ENCODE peak calls at places on chromosomes 11 and 22, in nine cellular contexts. T is adrenal gland; M is AG04450; Q is CD8-positive, alpha-beta T cell; X is psoas muscle; I is GM20000; Y is fibroblast of mammary gland; C is heart right ventricle; F is thoracic aorta. V is an unnamed sample.

GRCh38 chr11:15075162-15075526 is 1.8 kb downstream of the CALCB start:
- DNase-seq in T (no peak), M (no peak), Q (no peak), X (no peak), I (no peak), Y (no peak), C (no peak), F (no peak), V (no peak)

GRCh38 chr11:8223513-8223899 is 40.2 kb downstream of the LMO1 start:
- DNase-seq in T (no peak), M (no peak), Q (no peak), X (no peak), I (no peak), Y (peak), C (no peak), F (no peak), V (no peak)

GRCh38 chr11:122108192-122108799 is 7.7 kb downstream of the BLID start:
- DNase-seq in T (peak), M (no peak), Q (no peak), X (no peak), I (peak), Y (peak), C (no peak), F (no peak), V (peak)

GRCh38 chr11:61632096-61632495 is 48.1 kb upstream of the DAGLA start:
- DNase-seq in T (no peak), M (no peak), Q (no peak), X (no peak), I (no peak), Y (no peak), C (no peak), F (no peak), V (peak)

GRCh38 chr11:111922803-111923202 is 4.1 kb downstream of the C11orf52 start:
- DNase-seq in T (peak), M (no peak), Q (no peak), X (no peak), I (no peak), Y (peak), C (no peak), F (peak), V (no peak)

GRCh38 chr11:123164732-123165450 is 30.2 kb downstream of the CLMP start:
- DNase-seq in T (no peak), M (no peak), Q (no peak), X (no peak), I (no peak), Y (no peak), C (no peak), F (no peak), V (no peak)

GRCh38 chr22:43449205-43449830 is 37.5 kb downstream of the MPPED1 start:
- DNase-seq in T (no peak), M (no peak), Q (no peak), X (no peak), I (no peak), Y (no peak), C (no peak), F (no peak), V (no peak)

GRCh38 chr11:117443269-117444186 is 115.9 kb downstream of the CEP164 start:
- DNase-seq in T (peak), M (no peak), Q (no peak), X (no peak), I (peak), Y (peak), C (peak), F (no peak), V (peak)

GRCh38 chr11:3177931-3178330 is 12.8 kb upstream of the OSBPL5 start:
- DNase-seq in T (no peak), M (no peak), Q (no peak), X (no peak), I (no peak), Y (peak), C (no peak), F (no peak), V (no peak)

GRCh38 chr11:111528557-111528956 is 12.0 kb upstream of the LAYN start:
- DNase-seq in T (no peak), M (no peak), Q (peak), X (no peak), I (no peak), Y (no peak), C (no peak), F (no peak), V (no peak)

GRCh38 chr22:47645450-47645914 is 883.0 kb downstream of the TBC1D22A start:
- DNase-seq in T (no peak), M (no peak), Q (no peak), X (no peak), I (no peak), Y (no peak), C (no peak), F (no peak), V (no peak)

GRCh38 chr11:73647459-73648100 is 1.2 kb downstream of the PLEKHB1 start:
- DNase-seq in T (peak), M (peak), Q (peak), X (peak), I (peak), Y (peak), C (peak), F (peak), V (peak)

GRCh38 chr11:3106736-3107524 is 49.7 kb upstream of the CARS1 start:
- DNase-seq in T (no peak), M (no peak), Q (no peak), X (no peak), I (no peak), Y (no peak), C (peak), F (no peak), V (no peak)

GRCh38 chr11:78244546-78245315 is 56.0 kb downstream of the USP35 start:
- DNase-seq in T (no peak), M (no peak), Q (no peak), X (no peak), I (no peak), Y (peak), C (no peak), F (no peak), V (no peak)

GRCh38 chr22:36324414-36324813 is 63.4 kb downstream of the MYH9 start:
- DNase-seq in T (no peak), M (no peak), Q (no peak), X (no peak), I (no peak), Y (no peak), C (no peak), F (no peak), V (no peak)

GRCh38 chr11:125933030-125933813 is 12.6 kb upstream of the VSIG10L2 start:
- DNase-seq in T (no peak), M (no peak), Q (no peak), X (no peak), I (no peak), Y (no peak), C (no peak), F (no peak), V (no peak)

GRCh38 chr11:40188848-40189247 is 1270.6 kb downstream of the LRRC4C start:
- DNase-seq in T (no peak), M (no peak), Q (no peak), X (no peak), I (no peak), Y (no peak), C (no peak), F (no peak), V (no peak)

GRCh38 chr11:126138636-126139540 is 72.6 kb downstream of the RPUSD4 start:
- DNase-seq in T (no peak), M (no peak), Q (no peak), X (no peak), I (no peak), Y (no peak), C (no peak), F (no peak), V (no peak)

GRCh38 chr22:46054878-46055158 is 77.9 kb upstream of the WNT7B start:
- DNase-seq in T (no peak), M (no peak), Q (no peak), X (no peak), I (no peak), Y (no peak), C (no peak), F (no peak), V (no peak)

GRCh38 chr22:17629646-17630045 is 1.1 kb upstream of the ATP6V1E1 start:
- DNase-seq in T (no peak), M (no peak), Q (no peak), X (no peak), I (no peak), Y (no peak), C (no peak), F (no peak), V (no peak)

GRCh38 chr22:33105501-33105911 is 47.3 kb upstream of the SYN3 start:
- DNase-seq in T (no peak), M (no peak), Q (no peak), X (no peak), I (no peak), Y (peak), C (no peak), F (no peak), V (no peak)

GRCh38 chr11:130623909-130624668 is 175.6 kb downstream of the ADAMTS15 start:
- DNase-seq in T (no peak), M (no peak), Q (no peak), X (no peak), I (no peak), Y (no peak), C (no peak), F (no peak), V (no peak)

GRCh38 chr11:1924646-1925372 is 5.3 kb downstream of the TNNT3 start:
- DNase-seq in T (no peak), M (no peak), Q (no peak), X (no peak), I (peak), Y (no peak), C (no peak), F (no peak), V (peak)

GRCh38 chr11:11975201-11976092 is 33.0 kb downstream of the DKK3 start:
- DNase-seq in T (no peak), M (no peak), Q (no peak), X (no peak), I (no peak), Y (no peak), C (no peak), F (no peak), V (no peak)

GRCh38 chr11:129279326-129280026 is 87.4 kb upstream of the ARHGAP32 start:
- DNase-seq in T (peak), M (no peak), Q (peak), X (peak), I (peak), Y (peak), C (peak), F (peak), V (peak)

GRCh38 chr22:46721716-46722115 is 16.3 kb downstream of the CERK start:
- DNase-seq in T (no peak), M (no peak), Q (no peak), X (no peak), I (no peak), Y (no peak), C (no peak), F (no peak), V (no peak)

GRCh38 chr11:42251984-42252383 is 792.5 kb upstream of the LRRC4C start:
- DNase-seq in T (no peak), M (no peak), Q (no peak), X (no peak), I (no peak), Y (peak), C (no peak), F (no peak), V (no peak)

GRCh38 chr22:22710719-22711531 is 66.5 kb downstream of the GGTLC2 start:
- DNase-seq in T (peak), M (no peak), Q (peak), X (peak), I (peak), Y (peak), C (peak), F (no peak), V (peak)

GRCh38 chr11:69657911-69658605 is 17.1 kb downstream of the LTO1 start:
- DNase-seq in T (no peak), M (no peak), Q (no peak), X (no peak), I (no peak), Y (no peak), C (no peak), F (no peak), V (peak)

GRCh38 chr11:117828641-117829368 is 4.3 kb upstream of the FXYD2 start:
- DNase-seq in T (peak), M (peak), Q (peak), X (peak), I (peak), Y (peak), C (no peak), F (peak), V (peak)

GRCh38 chr11:102256251-102256650 is 61.0 kb upstream of the BIRC3 start:
- DNase-seq in T (no peak), M (no peak), Q (no peak), X (no peak), I (no peak), Y (peak), C (no peak), F (no peak), V (no peak)

GRCh38 chr11:128694618-128695481 is 978 bp downstream of the FLI1 start:
- DNase-seq in T (no peak), M (no peak), Q (peak), X (no peak), I (peak), Y (no peak), C (peak), F (no peak), V (peak)

GRCh38 chr11:80255021-80255420 is 814.2 kb upstream of the TENM4 start:
- DNase-seq in T (no peak), M (no peak), Q (no peak), X (no peak), I (no peak), Y (no peak), C (no peak), F (no peak), V (no peak)

GRCh38 chr11:27468209-27468608 is 4.4 kb downstream of the LGR4 start:
- DNase-seq in T (no peak), M (no peak), Q (no peak), X (no peak), I (no peak), Y (peak), C (no peak), F (no peak), V (no peak)

GRCh38 chr22:37782340-37783168 is 25.2 kb upstream of the GCAT start:
- DNase-seq in T (no peak), M (no peak), Q (no peak), X (no peak), I (no peak), Y (peak), C (no peak), F (no peak), V (no peak)

GRCh38 chr11:66743271-66743968 is 14.4 kb upstream of the SPTBN2 start:
- DNase-seq in T (peak), M (no peak), Q (no peak), X (no peak), I (no peak), Y (no peak), C (no peak), F (no peak), V (no peak)

GRCh38 chr11:125579811-125580210 is 10.5 kb downstream of the EI24 start:
- DNase-seq in T (no peak), M (no peak), Q (no peak), X (no peak), I (no peak), Y (no peak), C (no peak), F (no peak), V (no peak)

DNA sequence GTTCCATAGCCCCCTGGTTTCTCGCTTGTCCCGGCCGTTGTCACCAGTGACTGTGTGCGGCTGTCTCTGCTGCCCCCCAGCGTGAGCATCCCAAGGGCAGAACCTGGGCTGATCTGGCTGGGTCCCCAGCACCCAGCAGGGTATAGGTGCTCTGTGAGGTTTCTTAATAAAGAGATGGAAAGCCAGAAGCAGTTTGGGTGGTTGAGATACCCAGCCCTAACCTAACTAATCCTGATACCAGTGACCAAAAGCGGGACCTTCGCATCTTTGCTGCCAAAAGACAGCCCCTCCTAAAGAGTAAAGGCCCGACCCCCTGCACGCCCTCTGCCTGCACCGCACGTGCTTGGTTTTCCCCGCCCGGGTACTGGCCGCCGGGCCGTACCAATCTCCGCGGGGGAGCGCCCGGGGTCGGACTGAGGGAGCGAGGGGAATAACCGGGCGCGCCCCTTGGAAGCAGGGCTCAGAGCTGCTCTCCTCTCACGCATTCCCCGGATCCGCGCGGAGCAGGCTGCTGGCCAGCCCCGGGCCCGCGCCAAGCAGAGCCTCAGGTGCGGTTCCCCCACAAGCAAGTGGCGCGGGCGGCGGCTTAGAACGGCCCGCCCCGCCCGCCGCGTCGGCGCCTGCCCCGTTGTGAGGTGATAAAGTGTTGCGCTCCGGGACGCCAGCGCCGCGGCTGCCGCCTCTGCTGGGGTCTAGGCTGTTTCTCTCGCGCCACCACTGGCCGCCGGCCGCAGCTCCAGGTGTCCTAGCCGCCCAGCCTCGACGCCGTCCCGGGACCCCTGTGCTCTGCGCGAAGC is at the start of gene DGAT2:
- DNase-seq in T (peak), M (no peak), Q (peak), X (peak), I (peak), Y (peak), C (peak), F (no peak), V (peak)
- TF ChIP-seq CTCF in T (no peak), M (no peak), Q (no peak), X (no peak), I (no peak), Y (no peak), C (peak), F (peak), V (no peak)

GRCh38 chr11:17770048-17770652 is 35.6 kb downstream of the KCNC1 start:
- DNase-seq in T (peak), M (no peak), Q (no peak), X (no peak), I (no peak), Y (no peak), C (no peak), F (no peak), V (peak)
- TF ChIP-seq CTCF in T (no peak), M (no peak), Q (no peak), X (peak), I (no peak), Y (peak), C (no peak), F (no peak), V (no peak)

GRCh38 chr11:65530157-65530496 is 5.2 kb downstream of the SCYL1 start:
- DNase-seq in T (no peak), M (no peak), Q (peak), X (no peak), I (no peak), Y (no peak), C (no peak), F (no peak), V (no peak)
- TF ChIP-seq CTCF in T (peak), M (peak), Q (peak), X (no peak), I (no peak), Y (peak), C (no peak), F (no peak), V (no peak)

GRCh38 chr11:788009-788640 is 1.8 kb downstream of the CEND1 start:
- DNase-seq in T (no peak), M (no peak), Q (no peak), X (no peak), I (no peak), Y (no peak), C (no peak), F (no peak), V (peak)
- TF ChIP-seq CTCF in T (no peak), M (no peak), Q (no peak), X (no peak), I (no peak), Y (no peak), C (no peak), F (no peak), V (peak)

GRCh38 chr11:62922653-62923371 is 1.6 kb upstream of the CHRM1 start:
- DNase-seq in T (no peak), M (no peak), Q (no peak), X (no peak), I (peak), Y (peak), C (no peak), F (no peak), V (peak)
- TF ChIP-seq CTCF in T (no peak), M (peak), Q (no peak), X (no peak), I (peak), Y (peak), C (peak), F (no peak), V (peak)